ENCODE peak calls at places on chromosomes 4 and X, in seven cellular contexts. Q is left lung; S is brain microvascular endothelial cell; J is CD4-positive, alpha-beta T cell; F is omental fat pad; T is colonic mucosa; Z is H1. R is an unnamed sample.

GRCh38 chr4:89915151-89915550 is 20.5 kb downstream of the MMRN1 start:
- DNase-seq in Q (no peak), S (no peak), J (no peak), F (no peak), T (no peak), Z (no peak), R (no peak)

GRCh38 chr4:85491527-85491926 is 16.6 kb downstream of the ARHGAP24 start:
- DNase-seq in Q (no peak), S (no peak), J (no peak), F (no peak), T (no peak), Z (no peak), R (no peak)

GRCh38 chr4:113695328-113696169 is 66.0 kb downstream of the CAMK2D start:
- DNase-seq in Q (no peak), S (peak), J (no peak), F (no peak), T (peak), Z (no peak), R (no peak)

GRCh38 chr4:139606600-139607301 is 50.7 kb upstream of the SETD7 start:
- DNase-seq in Q (no peak), S (peak), J (no peak), F (no peak), T (no peak), Z (no peak), R (no peak)

GRCh38 chrX:56233682-56234081 is 1.5 kb downstream of the KLF8 start:
- DNase-seq in Q (peak), S (no peak), J (no peak), F (no peak), T (peak), Z (peak), R (no peak)

GRCh38 chrX:16853537-16853936 is 16.6 kb downstream of the RBBP7 start:
- DNase-seq in Q (no peak), S (no peak), J (no peak), F (no peak), T (no peak), Z (no peak), R (no peak)

GRCh38 chr4:186201535-186202230 is 10.3 kb downstream of the CYP4V2 start:
- DNase-seq in Q (no peak), S (peak), J (peak), F (no peak), T (peak), Z (no peak), R (no peak)

GRCh38 chr4:103032575-103032974 is 13.1 kb upstream of the SLC9B1 start:
- DNase-seq in Q (no peak), S (peak), J (no peak), F (no peak), T (no peak), Z (peak), R (no peak)

GRCh38 chrX:151724563-151725337 is 8.9 kb downstream of the FATE1 start:
- DNase-seq in Q (no peak), S (no peak), J (no peak), F (no peak), T (no peak), Z (no peak), R (no peak)

GRCh38 chr4:25795566-25796454 is 67.0 kb downstream of the SEL1L3 start:
- DNase-seq in Q (no peak), S (peak), J (no peak), F (no peak), T (no peak), Z (peak), R (no peak)

GRCh38 chrX:2694868-2695267 is 3.8 kb downstream of the CD99 start:
- DNase-seq in Q (no peak), S (no peak), J (no peak), F (no peak), T (no peak), Z (no peak), R (no peak)

GRCh38 chrX:79477691-79478090 is 110.6 kb upstream of the ITM2A start:
- DNase-seq in Q (no peak), S (no peak), J (no peak), F (no peak), T (no peak), Z (no peak), R (no peak)

GRCh38 chrX:124127496-124127895 is 166.0 kb downstream of the STAG2 start:
- DNase-seq in Q (no peak), S (no peak), J (no peak), F (no peak), T (no peak), Z (no peak), R (no peak)
- TF ChIP-seq CTCF in Q (no peak), S (no peak), J (no peak), F (no peak), T (no peak), Z (peak), R (no peak)

GRCh38 chr4:17352357-17352756 is 159.5 kb downstream of the QDPR start:
- DNase-seq in Q (no peak), S (no peak), J (no peak), F (no peak), T (no peak), Z (no peak), R (no peak)

GRCh38 chr4:17347445-17347844 is 164.4 kb downstream of the QDPR start:
- DNase-seq in Q (no peak), S (peak), J (peak), F (no peak), T (peak), Z (no peak), R (no peak)
- TF ChIP-seq CTCF in Q (peak), S (peak), J (peak), F (peak), T (peak), Z (peak), R (peak)

DNA sequence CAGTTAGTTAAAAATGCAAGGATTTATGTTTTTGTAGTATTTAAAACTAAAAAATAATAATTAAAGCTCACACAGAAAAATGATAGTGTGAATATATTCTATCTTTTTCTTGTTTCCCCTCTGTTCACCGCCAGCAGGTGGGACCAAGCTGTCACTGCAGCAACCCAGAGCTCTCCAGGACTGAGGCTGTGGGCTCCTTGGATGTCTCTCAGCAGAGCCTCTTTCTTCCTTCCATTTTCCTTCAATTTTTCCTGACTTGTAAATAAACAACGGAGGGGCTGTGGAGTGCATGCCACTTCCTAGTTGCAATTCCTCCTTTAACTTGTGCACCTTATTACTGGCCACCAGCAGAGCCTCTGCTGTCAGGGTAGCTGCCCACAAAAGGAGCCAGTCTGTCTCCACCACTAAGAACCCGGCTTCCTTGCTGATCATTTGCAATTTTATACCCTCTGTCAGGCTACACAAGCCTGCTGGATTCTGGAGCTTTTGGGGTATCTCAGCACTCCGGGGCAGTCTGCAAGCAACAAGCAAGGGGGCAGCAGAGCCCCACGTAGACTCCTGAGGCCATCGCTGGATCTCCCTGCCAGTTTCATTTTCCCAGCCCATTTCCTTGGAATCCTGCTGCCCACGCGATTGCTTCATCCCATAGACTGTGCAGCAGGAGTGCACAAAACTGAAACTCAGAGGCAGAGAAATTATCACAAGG is 1467.4 kb downstream of the C4orf33 start:
- DNase-seq in Q (peak), S (peak), J (no peak), F (peak), T (peak), Z (peak), R (no peak)
- TF ChIP-seq CTCF in Q (no peak), S (peak), J (no peak), F (no peak), T (no peak), Z (peak), R (peak)

GRCh38 chr4:121272526-121272925 is 108.3 kb downstream of the QRFPR start:
- DNase-seq in Q (no peak), S (peak), J (no peak), F (no peak), T (no peak), Z (no peak), R (no peak)

GRCh38 chr4:121278811-121279368 is 101.9 kb downstream of the QRFPR start:
- DNase-seq in Q (no peak), S (peak), J (no peak), F (no peak), T (no peak), Z (no peak), R (no peak)

GRCh38 chr4:121273191-121273590 is 107.6 kb downstream of the QRFPR start:
- DNase-seq in Q (no peak), S (no peak), J (no peak), F (no peak), T (no peak), Z (no peak), R (no peak)

GRCh38 chr4:121283319-121283718 is 97.5 kb downstream of the QRFPR start:
- DNase-seq in Q (no peak), S (no peak), J (no peak), F (no peak), T (no peak), Z (no peak), R (no peak)

DNA sequence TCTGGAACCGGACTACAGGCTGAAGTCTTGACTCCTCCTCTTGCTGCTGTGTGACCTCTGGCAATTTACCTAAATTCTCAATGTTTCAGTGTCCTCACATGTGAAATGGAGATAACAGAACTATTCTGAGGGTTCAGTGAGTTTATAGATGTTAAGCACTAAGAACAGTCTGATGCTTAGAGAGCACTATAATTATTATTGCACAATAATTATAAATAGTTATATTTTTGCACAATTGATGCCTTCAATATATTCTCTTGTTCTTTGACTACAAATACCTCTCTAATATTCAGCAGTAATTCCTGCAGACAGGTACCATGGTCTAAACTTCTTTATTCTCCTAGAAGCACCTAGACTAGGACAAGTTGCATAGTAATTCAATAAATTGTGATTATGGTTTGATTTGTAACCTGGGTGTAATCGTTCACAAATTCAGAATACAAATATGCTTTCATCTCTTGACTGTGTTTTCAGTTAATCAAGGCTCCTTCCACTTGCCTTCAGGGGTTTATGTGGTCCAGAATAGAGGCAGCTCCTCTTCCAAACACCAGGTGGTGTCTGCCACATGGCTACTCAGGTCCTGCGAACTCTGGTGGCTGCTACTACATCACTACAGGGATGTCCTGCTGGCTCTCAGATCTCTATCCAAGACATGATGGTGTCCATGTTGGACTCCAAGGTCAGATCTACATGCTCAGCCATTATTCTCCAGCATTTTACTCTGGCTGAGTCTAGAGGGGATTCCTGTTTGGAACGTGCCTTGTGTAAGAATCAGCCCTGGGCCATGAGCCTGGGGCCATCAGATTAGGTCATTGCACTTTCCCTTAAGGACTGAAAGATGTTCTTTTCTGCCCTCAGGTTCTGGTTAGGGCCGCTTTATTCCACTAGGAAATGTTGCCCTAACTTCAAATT is 103.4 kb downstream of the QRFPR start:
- DNase-seq in Q (no peak), S (no peak), J (no peak), F (no peak), T (no peak), Z (no peak), R (no peak)
- TF ChIP-seq CTCF in Q (no peak), S (peak), J (no peak), F (no peak), T (peak), Z (peak), R (peak)

GRCh38 chr4:170420255-170420693 is 330.5 kb upstream of the AADAT start:
- DNase-seq in Q (no peak), S (no peak), J (no peak), F (no peak), T (no peak), Z (no peak), R (no peak)

DNA sequence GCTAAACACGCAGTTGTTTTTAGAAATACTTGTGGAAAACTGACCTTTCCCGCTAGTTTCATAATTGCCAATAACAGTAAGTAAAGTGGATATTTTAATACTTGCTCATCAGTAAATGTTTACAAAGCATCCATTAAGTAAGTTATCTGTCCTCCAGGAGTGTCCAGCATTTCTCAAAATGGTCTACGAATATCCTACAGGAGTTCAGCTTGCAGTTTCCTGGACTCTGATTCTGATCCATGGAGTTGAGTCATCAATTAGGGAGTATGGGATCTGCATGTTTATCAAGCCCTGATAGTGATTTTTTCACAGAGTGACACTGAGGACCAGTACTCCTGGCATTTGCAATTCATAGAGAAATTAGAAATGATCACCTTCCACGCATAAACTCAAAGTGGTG is 325.2 kb upstream of the AADAT start:
- DNase-seq in Q (no peak), S (no peak), J (no peak), F (no peak), T (no peak), Z (no peak), R (no peak)
- TF ChIP-seq CTCF in Q (no peak), S (no peak), J (no peak), F (no peak), T (no peak), Z (no peak), R (no peak)

DNA sequence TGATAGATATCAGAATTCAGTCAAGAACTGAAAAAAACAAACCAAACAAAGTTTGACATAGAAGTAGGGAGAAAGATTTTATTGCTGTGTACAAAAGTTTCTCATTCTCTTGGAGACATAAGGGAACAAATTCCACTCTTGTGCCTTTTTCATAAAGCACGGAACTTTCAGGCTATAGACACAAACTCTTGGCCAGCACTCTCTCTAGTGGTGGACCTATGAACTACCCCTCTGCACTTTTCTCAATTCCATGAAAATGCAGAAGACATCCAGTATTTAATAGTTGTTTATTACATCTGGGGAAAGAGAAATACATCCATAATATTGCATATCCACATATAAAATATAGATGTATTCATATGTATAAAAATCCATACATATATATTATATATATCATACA is 291.6 kb upstream of the HS3ST1 start:
- DNase-seq in Q (no peak), S (peak), J (no peak), F (no peak), T (no peak), Z (no peak), R (no peak)
- TF ChIP-seq CTCF in Q (peak), S (peak), J (peak), F (peak), T (peak), Z (peak), R (peak)

GRCh38 chrX:101291204-101291603 is at the start of gene TAF7L:
- DNase-seq in Q (no peak), S (no peak), J (no peak), F (no peak), T (no peak), Z (no peak), R (no peak)

GRCh38 chrX:101287402-101287801 is 3.7 kb downstream of the TAF7L start:
- DNase-seq in Q (no peak), S (peak), J (no peak), F (no peak), T (peak), Z (no peak), R (no peak)
- TF ChIP-seq CTCF in Q (peak), S (peak), J (peak), F (no peak), T (peak), Z (peak), R (peak)

GRCh38 chr4:164508126-164508525 is 245.8 kb upstream of the SMIM31 start:
- DNase-seq in Q (no peak), S (peak), J (no peak), F (no peak), T (no peak), Z (no peak), R (no peak)

GRCh38 chr4:164508836-164509235 is 245.1 kb upstream of the SMIM31 start:
- DNase-seq in Q (no peak), S (no peak), J (no peak), F (no peak), T (no peak), Z (no peak), R (no peak)

GRCh38 chr4:164501074-164501473 is 252.9 kb upstream of the SMIM31 start:
- DNase-seq in Q (no peak), S (peak), J (no peak), F (no peak), T (no peak), Z (no peak), R (no peak)

GRCh38 chr4:164503874-164504273 is 250.1 kb upstream of the SMIM31 start:
- DNase-seq in Q (no peak), S (no peak), J (no peak), F (no peak), T (no peak), Z (no peak), R (no peak)
- TF ChIP-seq CTCF in Q (no peak), S (no peak), J (no peak), F (no peak), T (no peak), Z (no peak), R (no peak)